ENCODE peak calls at places on chromosomes 7 and 10, in nine cellular contexts. L, K, C, T, Q, F, V, J and W are unnamed samples.
A peak's percentile ranks its signal among the peaks of the same experiment; 100 is the strongest.

GRCh38 chr7:83677180-83677866 is 28.4 kb upstream of the SEMA3E start:
- DNase-seq in K (peak; percentile 61), F (peak; percentile 13), Q (peak; percentile 79), L (peak; percentile 16), J (no peak), V (no peak), C (peak; percentile 19), T (no peak), W (no peak)

GRCh38 chr10:100403734-100404133 is 56.7 kb downstream of the SCD start:
- DNase-seq in K (no peak), F (peak; percentile 0), J (no peak), C (no peak), T (no peak), L (no peak), Q (no peak), V (no peak), W (no peak)

GRCh38 chr10:28496481-28496961 is 36.4 kb upstream of the WAC start:
- DNase-seq in T (no peak), Q (peak; percentile 13), J (peak; percentile 29), C (no peak), K (no peak), L (no peak), F (no peak), V (no peak), W (no peak)

GRCh38 chr10:93333278-93333978 is 148.7 kb downstream of the MYOF start:
- DNase-seq in C (peak; percentile 0), K (no peak), F (no peak), L (no peak), T (no peak), J (no peak), Q (no peak), V (no peak), W (no peak)

GRCh38 chr10:20767028-20767427 is 130.1 kb downstream of the NEBL start:
- DNase-seq in J (no peak), V (no peak), C (no peak), K (no peak), L (no peak), T (no peak), F (no peak), Q (peak; percentile 80), W (no peak)

GRCh38 chr7:24840543-24840942 is 83.3 kb upstream of the GSDME start:
- DNase-seq in F (no peak), T (no peak), C (no peak), Q (no peak), V (no peak), J (no peak), L (no peak), K (peak; percentile 20), W (no peak)

GRCh38 chr7:137967143-137968018 is 34.5 kb downstream of the CREB3L2 start:
- DNase-seq in V (no peak), T (no peak), J (no peak), F (no peak), K (peak; percentile 66), Q (peak; percentile 95), L (no peak), C (no peak), W (no peak)

GRCh38 chr10:22481687-22482539 is 136.6 kb downstream of the SPAG6 start:
- DNase-seq in K (peak; percentile 16), F (no peak), T (no peak), V (no peak), L (no peak), C (no peak), J (no peak), Q (peak; percentile 14), W (no peak)

GRCh38 chr7:81608748-81609382 is 161.0 kb downstream of the HGF start:
- DNase-seq in J (no peak), L (no peak), C (no peak), T (no peak), V (no peak), Q (peak; percentile 37), K (no peak), F (no peak), W (no peak)

GRCh38 chr7:109950256-109950655 is 1140.7 kb upstream of the LRRN3 start:
- DNase-seq in Q (peak; percentile 78), C (peak; percentile 30), K (no peak), J (no peak), V (no peak), T (no peak), F (no peak), L (peak; percentile 21), W (no peak)

GRCh38 chr10:117578999-117579590 is 36.5 kb downstream of the EMX2 start:
- DNase-seq in C (no peak), J (no peak), K (no peak), Q (peak; percentile 7), L (no peak), F (no peak), T (no peak), V (no peak), W (no peak)

GRCh38 chr7:39259391-39260003 is 281.8 kb downstream of the POU6F2 start:
- DNase-seq in T (no peak), L (no peak), V (no peak), Q (no peak), K (no peak), J (no peak), F (no peak), C (no peak), W (no peak)

GRCh38 chr7:90579181-90579688 is 16.9 kb upstream of the CDK14 start:
- DNase-seq in F (no peak), T (no peak), K (peak; percentile 59), C (no peak), J (no peak), V (no peak), Q (peak; percentile 91), L (no peak), W (no peak)

GRCh38 chr7:2445898-2446555 is 30.2 kb downstream of the GRIFIN start:
- DNase-seq in Q (no peak), F (no peak), V (no peak), J (no peak), L (no peak), K (no peak), C (no peak), T (no peak), W (no peak)

GRCh38 chr10:78210548-78210947 is 176.9 kb downstream of the RPS24 start:
- DNase-seq in Q (no peak), L (no peak), C (no peak), F (no peak), V (no peak), T (no peak), J (no peak), K (no peak), W (no peak)

GRCh38 chr10:6141296-6142151 is 52.7 kb downstream of the RBM17 start:
- DNase-seq in T (no peak), L (peak; percentile 20), F (no peak), Q (peak; percentile 82), C (no peak), K (no peak), J (no peak), V (no peak), W (peak; percentile 43)

GRCh38 chr7:47470567-47471357 is 111.1 kb downstream of the TNS3 start:
- DNase-seq in T (no peak), V (no peak), Q (peak; percentile 97), C (peak; percentile 95), L (no peak), K (no peak), F (peak; percentile 90), J (peak; percentile 92), W (no peak)

GRCh38 chr7:2109251-2109935 is 123.4 kb downstream of the MAD1L1 start:
- DNase-seq in Q (no peak), F (no peak), K (no peak), J (no peak), T (no peak), V (no peak), L (no peak), C (no peak), W (no peak)